ENCODE peak calls at places on chromosomes 5 and 9, in six cellular contexts. S is left cardiac atrium; Q is activated CD8-positive, alpha-beta memory T cell treated with anti-CD3 and anti-CD28 coated beads for 24 hours; X is tibial artery; J is anterior cingulate cortex; L is adrenal gland. R is an unnamed sample.
A peak's percentile ranks its signal among the peaks of the same experiment; 100 is the strongest.

GRCh38 chr9:128292009-128292408 is 15.9 kb downstream of the SWI5 start:
- DNase-seq in J (no peak), Q (no peak), L (no peak), X (no peak), S (no peak), R (no peak)

GRCh38 chr9:19940808-19941207 is 152.0 kb upstream of the SLC24A2 start:
- DNase-seq in L (no peak), J (no peak), Q (no peak), X (no peak), S (no peak), R (no peak)

GRCh38 chr5:113520429-113520828 is 6.9 kb downstream of the YTHDC2 start:
- DNase-seq in J (no peak), L (no peak), S (no peak), Q (no peak), X (no peak), R (no peak)

GRCh38 chr9:113274474-113275146 is 762 bp downstream of the CDC26 start:
- DNase-seq in Q (no peak), S (no peak), X (no peak), L (no peak), J (no peak), R (peak; percentile 54)

GRCh38 chr5:87127956-87128687 is 139.6 kb upstream of the RASA1 start:
- DNase-seq in L (no peak), X (no peak), S (no peak), Q (no peak), J (no peak), R (no peak)

GRCh38 chr5:7794301-7794700 is 56.6 kb downstream of the CFAP90 start:
- DNase-seq in L (no peak), Q (no peak), X (no peak), S (no peak), J (peak; percentile 25), R (no peak)

GRCh38 chr5:116361171-116361967 is 213.3 kb downstream of the SEMA6A start:
- DNase-seq in J (peak; percentile 56), L (peak; percentile 78), X (no peak), S (peak; percentile 65), Q (no peak), R (peak; percentile 62)

GRCh38 chr9:70496244-70496643 is 81.8 kb upstream of the KLF9 start:
- DNase-seq in L (no peak), X (no peak), J (no peak), S (no peak), Q (no peak), R (no peak)

GRCh38 chr5:130350131-130350530 is 445.9 kb downstream of the CHSY3 start:
- DNase-seq in X (no peak), Q (no peak), S (no peak), J (no peak), L (no peak), R (no peak)

GRCh38 chr5:123422433-123423277 is 548 bp downstream of the CEP120 start:
- DNase-seq in X (peak; percentile 33), Q (peak; percentile 60), S (no peak), J (no peak), L (peak; percentile 33), R (peak; percentile 14)

GRCh38 chr9:97682242-97682641 is 14.9 kb downstream of the XPA start:
- DNase-seq in J (no peak), Q (no peak), S (no peak), L (no peak), X (no peak), R (peak; percentile 26)

GRCh38 chr9:37198034-37198718 is 77.8 kb downstream of the ZCCHC7 start:
- DNase-seq in S (no peak), J (no peak), L (no peak), X (no peak), Q (no peak), R (no peak)

GRCh38 chr9:88534456-88535225 is at the start of gene NXNL2:
- DNase-seq in L (peak; percentile 68), S (peak; percentile 80), Q (no peak), J (no peak), X (peak; percentile 77), R (no peak)

GRCh38 chr9:114409103-114409780 is 21.5 kb upstream of the AKNA start:
- DNase-seq in L (no peak), S (no peak), Q (no peak), J (no peak), X (no peak), R (no peak)

GRCh38 chr9:84327184-84327583 is 13.4 kb downstream of the SLC28A3 start:
- DNase-seq in Q (no peak), J (no peak), S (no peak), L (no peak), X (no peak), R (no peak)

GRCh38 chr5:91712718-91713117 is 329.6 kb upstream of the ARRDC3 start:
- DNase-seq in S (no peak), X (no peak), L (no peak), J (no peak), Q (no peak), R (no peak)

GRCh38 chr9:110027624-110028023 is 180.3 kb downstream of the C9orf152 start:
- DNase-seq in J (no peak), Q (no peak), X (no peak), S (no peak), L (peak; percentile 31), R (no peak)

GRCh38 chr9:122392284-122392683 is 21.5 kb downstream of the PTGS1 start:
- DNase-seq in L (no peak), S (no peak), Q (no peak), J (no peak), X (no peak), R (no peak)

GRCh38 chr9:38010918-38011704 is 57.9 kb downstream of the SHB start:
- DNase-seq in L (no peak), Q (no peak), J (no peak), S (no peak), X (no peak), R (no peak)

GRCh38 chr5:158494541-158494940 is 605.2 kb downstream of the EBF1 start:
- DNase-seq in S (no peak), Q (no peak), L (no peak), X (no peak), J (no peak), R (no peak)

GRCh38 chr5:126808619-126809018 is 31.7 kb downstream of the LMNB1 start:
- DNase-seq in Q (no peak), L (no peak), S (no peak), X (no peak), J (no peak), R (no peak)

GRCh38 chr5:527646-528591 is 3.7 kb upstream of the SLC9A3 start:
- DNase-seq in S (peak; percentile 9), L (no peak), J (no peak), X (no peak), Q (no peak), R (no peak)

GRCh38 chr5:15983392-15983791 is 196.2 kb downstream of the MARCHF11 start:
- DNase-seq in Q (no peak), S (no peak), X (no peak), L (no peak), J (no peak), R (no peak)

GRCh38 chr5:91366571-91366970 is 16.5 kb downstream of the ARRDC3 start:
- DNase-seq in Q (no peak), X (no peak), S (no peak), L (no peak), J (no peak), R (no peak)

R was measured in NCI-H2227 treated with DMSO at 0.1 percent for 48 hours.